ENCODE peak calls at places on chromosomes 3 and 15, in seven cellular contexts. J, K, Z, P, S, O and A are unnamed samples.

GRCh38 chr3:62101488-62101887 is 271.9 kb downstream of the FEZF2 start:
- DNase-seq in J (no peak), K (no peak), Z (no peak), P (no peak), S (no peak), O (no peak), A (no peak)

GRCh38 chr3:66317750-66318366 is 97.1 kb downstream of the SLC25A26 start:
- DNase-seq in J (no peak), K (no peak), Z (no peak), P (no peak), S (no peak), O (no peak), A (no peak)

GRCh38 chr3:113151475-113152031 is 59.8 kb upstream of the BOC start:
- DNase-seq in J (no peak), K (peak), Z (no peak), P (no peak), S (no peak), O (no peak), A (no peak)

GRCh38 chr3:128266453-128266852 is 113.2 kb downstream of the EEFSEC start:
- DNase-seq in J (no peak), K (no peak), Z (no peak), P (no peak), S (no peak), O (no peak), A (peak)

GRCh38 chr3:8500208-8500961 is 1.2 kb upstream of the LMCD1 start:
- DNase-seq in J (no peak), K (peak), Z (peak), P (no peak), S (peak), O (peak), A (peak)

GRCh38 chr3:133880287-133880686 is 15.4 kb downstream of the RAB6B start:
- DNase-seq in J (no peak), K (no peak), Z (no peak), P (no peak), S (no peak), O (no peak), A (peak)

GRCh38 chr3:9352917-9353823 is 9.7 kb upstream of the THUMPD3 start:
- DNase-seq in J (peak), K (peak), Z (peak), P (peak), S (peak), O (peak), A (peak)

GRCh38 chr15:101011582-101011981 is 92.4 kb downstream of the LRRK1 start:
- DNase-seq in J (no peak), K (no peak), Z (no peak), P (no peak), S (no peak), O (no peak), A (peak)

DNA sequence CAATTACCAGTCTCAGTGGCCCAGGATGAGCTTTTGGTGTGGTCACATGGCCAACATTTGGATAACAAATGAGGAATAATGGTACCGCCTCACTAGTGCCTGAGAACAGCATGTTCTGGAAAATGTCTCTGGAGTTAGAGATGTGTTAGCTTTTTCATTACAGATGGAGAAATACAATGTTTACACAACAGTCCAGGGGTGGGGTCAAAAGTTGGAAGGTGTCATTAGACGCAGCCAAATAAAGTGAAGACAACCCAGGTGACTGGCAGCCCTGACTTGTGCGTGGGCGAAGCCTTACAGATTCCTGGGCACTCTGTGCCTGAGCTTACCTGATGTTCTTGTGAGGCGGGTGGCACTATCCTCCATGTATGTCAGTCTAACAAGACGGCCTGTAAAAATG is 12.8 kb downstream of the IL17RB start:
- DNase-seq in J (no peak), K (no peak), Z (no peak), P (no peak), S (no peak), O (no peak), A (no peak)
- H2BK5ac ChIP-seq in J (no peak), K (no peak), Z (no peak), P (no peak), S (no peak), O (no peak), A (no peak)

GRCh38 chr3:46091971-46092703 is 64.9 kb upstream of the XCR1 start:
- DNase-seq in J (no peak), K (no peak), Z (no peak), P (no peak), S (no peak), O (no peak), A (no peak)
- H3K23ac ChIP-seq in J (no peak), K (no peak), Z (no peak), P (no peak), S (no peak), O (no peak), A (no peak)

GRCh38 chr3:48088749-48089466 is 72.7 kb upstream of the MAP4 start:
- DNase-seq in J (peak), K (peak), Z (peak), P (peak), S (peak), O (peak), A (peak)

GRCh38 chr3:48090166-48090939 is 74.1 kb upstream of the MAP4 start:
- DNase-seq in J (no peak), K (no peak), Z (no peak), P (no peak), S (peak), O (peak), A (no peak)

GRCh38 chr3:48086736-48087470 is 70.7 kb upstream of the MAP4 start:
- DNase-seq in J (no peak), K (peak), Z (peak), P (no peak), S (no peak), O (no peak), A (no peak)

GRCh38 chr3:48084929-48085328 is 68.7 kb upstream of the MAP4 start:
- DNase-seq in J (no peak), K (no peak), Z (no peak), P (no peak), S (no peak), O (no peak), A (no peak)

DNA sequence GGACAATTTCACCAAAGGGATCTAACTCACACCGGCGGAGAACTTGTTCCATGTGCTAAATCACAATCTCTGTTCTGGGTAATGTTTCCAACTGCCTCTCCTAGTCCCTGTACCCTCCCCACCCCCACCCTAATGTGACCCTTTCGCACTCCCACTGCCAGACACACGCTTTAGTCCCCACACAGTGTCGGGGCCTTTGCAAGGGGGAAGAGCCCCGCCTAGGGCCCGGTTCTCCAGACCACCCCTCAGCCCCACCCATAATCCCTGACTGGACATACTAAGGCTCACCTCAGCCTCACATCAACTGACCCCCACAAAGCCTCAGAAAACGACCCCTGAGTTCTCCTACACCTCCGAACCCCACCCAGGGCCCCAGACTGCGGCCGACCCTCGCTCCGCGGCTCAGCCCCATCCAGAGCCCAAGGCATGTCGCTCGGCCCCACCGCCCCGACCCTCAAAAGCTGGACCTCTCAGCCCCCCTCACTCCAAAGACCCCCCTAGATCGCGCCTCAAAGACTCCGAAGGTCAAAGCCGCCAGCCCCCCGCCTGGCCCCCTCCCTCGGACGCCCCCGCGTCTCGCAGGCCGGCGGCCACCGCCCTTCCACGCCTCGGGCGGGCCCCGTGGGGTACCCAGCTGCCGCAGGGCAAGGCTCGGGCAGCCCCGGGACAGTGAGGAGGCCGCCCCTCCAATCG is 72.0 kb upstream of the MAP4 start:
- DNase-seq in J (peak), K (no peak), Z (no peak), P (peak), S (peak), O (peak), A (peak)
- H2BK5ac ChIP-seq in J (peak), K (peak), Z (peak), P (peak), S (no peak), O (peak), A (no peak)

GRCh38 chr15:90058308-90058707 is 44.0 kb downstream of the IDH2 start:
- DNase-seq in J (no peak), K (no peak), Z (no peak), P (no peak), S (no peak), O (no peak), A (no peak)

GRCh38 chr15:90062729-90063684 is 39.3 kb downstream of the IDH2 start:
- DNase-seq in J (no peak), K (no peak), Z (no peak), P (no peak), S (no peak), O (no peak), A (no peak)

GRCh38 chr15:90060797-90061196 is 41.5 kb downstream of the IDH2 start:
- DNase-seq in J (no peak), K (no peak), Z (no peak), P (no peak), S (no peak), O (no peak), A (no peak)

GRCh38 chr15:90062023-90062728 is 40.1 kb downstream of the IDH2 start:
- DNase-seq in J (peak), K (peak), Z (no peak), P (peak), S (peak), O (no peak), A (peak)

GRCh38 chr15:90059208-90059985 is 42.9 kb downstream of the IDH2 start:
- DNase-seq in J (peak), K (peak), Z (no peak), P (no peak), S (peak), O (peak), A (peak)
- H3K23ac ChIP-seq in J (no peak), K (no peak), Z (no peak), P (peak), S (no peak), O (no peak), A (no peak)

DNA sequence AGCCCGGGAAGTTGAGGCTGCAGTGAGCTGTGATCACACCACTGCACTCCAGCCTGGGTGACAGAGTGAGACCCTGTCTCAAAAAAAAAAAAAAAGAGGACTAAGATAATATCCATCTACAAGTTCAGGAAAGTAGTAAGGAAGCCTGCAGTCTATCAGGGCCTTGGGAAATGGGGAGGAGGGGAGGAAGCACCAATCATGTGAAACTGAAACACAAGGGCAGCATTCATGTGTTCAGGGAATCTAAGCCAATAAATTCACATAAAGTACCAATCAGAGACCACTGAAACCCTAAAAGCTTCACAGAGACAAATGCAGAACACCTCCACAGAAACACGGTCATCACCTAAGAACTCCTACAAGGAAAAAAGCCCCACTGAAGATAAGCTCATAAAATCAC is 22.9 kb upstream of the HHATL start:
- DNase-seq in J (peak), K (no peak), Z (no peak), P (no peak), S (no peak), O (no peak), A (no peak)
- H2BK5ac ChIP-seq in J (no peak), K (no peak), Z (no peak), P (no peak), S (no peak), O (no peak), A (no peak)

GRCh38 chr3:152405915-152406802 is 137.4 kb downstream of the MBNL1 start:
- DNase-seq in J (no peak), K (peak), Z (peak), P (no peak), S (no peak), O (no peak), A (no peak)
- H3K23ac ChIP-seq in J (no peak), K (no peak), Z (peak), P (no peak), S (no peak), O (no peak), A (no peak)

DNA sequence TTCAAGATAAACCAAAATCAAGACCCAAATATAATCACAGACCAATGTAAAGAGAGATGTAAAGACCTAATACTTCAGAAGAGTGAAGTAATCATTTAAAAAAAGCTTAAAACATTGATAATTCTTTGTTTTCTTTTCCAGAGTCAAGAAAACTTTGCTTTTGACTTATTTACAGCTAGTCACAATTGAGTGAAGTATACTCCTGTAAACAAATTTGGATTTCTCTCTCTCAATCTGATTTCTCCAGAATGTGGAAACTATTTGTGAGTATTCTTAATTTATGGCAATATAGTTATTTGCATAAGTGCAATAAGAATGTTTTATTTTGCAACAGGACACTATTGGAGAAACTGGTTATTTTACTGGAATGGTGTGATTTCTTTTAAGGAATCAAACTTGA is 43.7 kb upstream of the ZBTB20 start:
- DNase-seq in J (no peak), K (no peak), Z (no peak), P (no peak), S (peak), O (no peak), A (no peak)
- H2BK5ac ChIP-seq in J (no peak), K (no peak), Z (no peak), P (no peak), S (no peak), O (no peak), A (no peak)